ENCODE peak calls at places on chromosomes 1 and 21, in five cellular contexts. C is activated CD4-positive, alpha-beta T cell treated with anti-CD3 and anti-CD28 coated beads, Interleukin-2, amount 50 U/mL, for 4 hours; X is substantia nigra; O is H7; N is heart left ventricle. A is an unnamed sample.

GRCh38 chr1:174902531-174903099 is 97.1 kb upstream of the CACYBP start:
- DNase-seq in C (no peak), X (no peak), O (no peak), N (no peak), A (no peak)

GRCh38 chr1:154710091-154710490 is 102.1 kb upstream of the ADAR start:
- DNase-seq in C (no peak), X (no peak), O (no peak), N (no peak), A (no peak)

GRCh38 chr1:7375781-7376660 is 395.1 kb upstream of the VAMP3 start:
- DNase-seq in C (no peak), X (no peak), O (no peak), N (no peak), A (no peak)

GRCh38 chr1:172398193-172398592 is 22.3 kb upstream of the C1orf105 start:
- DNase-seq in C (no peak), X (no peak), O (no peak), N (peak), A (no peak)

GRCh38 chr1:234845097-234845660 is 235.2 kb upstream of the IRF2BP2 start:
- DNase-seq in C (peak), X (no peak), O (no peak), N (no peak), A (peak)

GRCh38 chr1:17630048-17630830 is 90.7 kb downstream of the ARHGEF10L start:
- DNase-seq in C (no peak), X (no peak), O (no peak), N (peak), A (no peak)

GRCh38 chr21:27152996-27153395 is 186.1 kb upstream of the ADAMTS5 start:
- DNase-seq in C (no peak), X (no peak), O (no peak), N (no peak), A (no peak)

GRCh38 chr1:99661780-99662179 is 15.9 kb downstream of the PALMD start:
- DNase-seq in C (no peak), X (no peak), O (no peak), N (no peak), A (no peak)

GRCh38 chr1:22780696-22781095 is 70.1 kb downstream of the EPHB2 start:
- DNase-seq in C (no peak), X (no peak), O (peak), N (no peak), A (no peak)

GRCh38 chr1:216074196-216074595 is 349.1 kb downstream of the USH2A start:
- DNase-seq in C (no peak), X (no peak), O (no peak), N (no peak), A (no peak)